ENCODE peak calls at places on chromosomes 16 and 17, in eight cellular contexts. One of them, this sample, is unnamed. For H3K9me3, the result is how much of the 10 kb centered on the place peaks cover.

GRCh38 chr17:2562162-2562858 is 31.1 kb upstream of the PAFAH1B1 start:
- DNase-seq in A549: no peak
- DNase-seq in cardiac muscle cell: no peak
- DNase-seq in body of pancreas: no peak
- DNase-seq in ovary: no peak
- DNase-seq in CD8-positive, alpha-beta T cell: no peak
- DNase-seq in osteoblast: no peak
- DNase-seq in iPS DF 6.9: no peak
- DNase-seq in this sample: no peak

GRCh38 chr16:4920826-4921225 is 16.1 kb downstream of the PPL start:
- DNase-seq in iPS DF 6.9: no peak
- DNase-seq in CD8-positive, alpha-beta T cell: no peak
- DNase-seq in cardiac muscle cell: no peak
- DNase-seq in osteoblast: peak
- DNase-seq in ovary: no peak
- DNase-seq in body of pancreas: no peak
- DNase-seq in A549: no peak
- DNase-seq in this sample: no peak

GRCh38 chr17:73228748-73229236 is 32.9 kb downstream of the CPSF4L start:
- DNase-seq in iPS DF 6.9: no peak
- DNase-seq in ovary: no peak
- DNase-seq in osteoblast: peak
- DNase-seq in cardiac muscle cell: no peak
- DNase-seq in CD8-positive, alpha-beta T cell: no peak
- DNase-seq in A549: peak
- DNase-seq in body of pancreas: peak
- DNase-seq in this sample: peak

GRCh38 chr16:56938664-56939513 is 6.9 kb downstream of the HERPUD1 start:
- DNase-seq in osteoblast: no peak
- DNase-seq in CD8-positive, alpha-beta T cell: no peak
- DNase-seq in ovary: no peak
- DNase-seq in iPS DF 6.9: no peak
- DNase-seq in A549: no peak
- DNase-seq in cardiac muscle cell: no peak
- DNase-seq in body of pancreas: no peak
- DNase-seq in this sample: no peak

GRCh38 chr17:79541451-79541850 is 69.4 kb downstream of the RBFOX3 start:
- DNase-seq in osteoblast: peak
- DNase-seq in iPS DF 6.9: no peak
- DNase-seq in A549: no peak
- DNase-seq in body of pancreas: no peak
- DNase-seq in CD8-positive, alpha-beta T cell: no peak
- DNase-seq in cardiac muscle cell: no peak
- DNase-seq in ovary: no peak
- DNase-seq in this sample: no peak

GRCh38 chr17:81040791-81041337 is 5.9 kb downstream of the BAIAP2 start:
- DNase-seq in cardiac muscle cell: no peak
- DNase-seq in body of pancreas: no peak
- DNase-seq in iPS DF 6.9: no peak
- DNase-seq in osteoblast: peak
- DNase-seq in A549: peak
- DNase-seq in ovary: peak
- DNase-seq in CD8-positive, alpha-beta T cell: no peak
- DNase-seq in this sample: no peak

GRCh38 chr17:17560975-17561374 is 30.5 kb downstream of the PEMT start:
- DNase-seq in A549: no peak
- DNase-seq in body of pancreas: no peak
- DNase-seq in cardiac muscle cell: no peak
- DNase-seq in iPS DF 6.9: no peak
- DNase-seq in CD8-positive, alpha-beta T cell: no peak
- DNase-seq in osteoblast: peak
- DNase-seq in ovary: no peak
- DNase-seq in this sample: no peak

GRCh38 chr16:82715833-82716232 is 89.1 kb downstream of the CDH13 start:
- DNase-seq in osteoblast: no peak
- DNase-seq in CD8-positive, alpha-beta T cell: no peak
- DNase-seq in cardiac muscle cell: peak
- DNase-seq in A549: no peak
- DNase-seq in body of pancreas: no peak
- DNase-seq in ovary: no peak
- DNase-seq in iPS DF 6.9: no peak
- DNase-seq in this sample: peak

GRCh38 chr16:68645494-68646388 is 631 bp downstream of the CDH3 start:
- DNase-seq in osteoblast: no peak
- DNase-seq in A549: no peak
- DNase-seq in ovary: peak
- DNase-seq in body of pancreas: peak
- DNase-seq in iPS DF 6.9: no peak
- DNase-seq in CD8-positive, alpha-beta T cell: no peak
- DNase-seq in cardiac muscle cell: peak
- DNase-seq in this sample: no peak

GRCh38 chr17:6365187-6365943 is 69.6 kb downstream of the AIPL1 start:
- DNase-seq in ovary: no peak
- DNase-seq in osteoblast: no peak
- DNase-seq in A549: peak
- DNase-seq in CD8-positive, alpha-beta T cell: no peak
- DNase-seq in cardiac muscle cell: no peak
- DNase-seq in iPS DF 6.9: no peak
- DNase-seq in body of pancreas: no peak
- DNase-seq in this sample: no peak

GRCh38 chr16:525520-526180 is 1.9 kb upstream of the CAPN15 start:
- DNase-seq in cardiac muscle cell: no peak
- DNase-seq in osteoblast: peak
- DNase-seq in ovary: peak
- DNase-seq in body of pancreas: peak
- DNase-seq in A549: peak
- DNase-seq in CD8-positive, alpha-beta T cell: no peak
- DNase-seq in iPS DF 6.9: no peak
- DNase-seq in this sample: no peak

GRCh38 chr16:1414532-1415265 is at the start of gene UNKL:
- DNase-seq in A549: no peak
- DNase-seq in osteoblast: peak
- DNase-seq in CD8-positive, alpha-beta T cell: peak
- DNase-seq in ovary: peak
- DNase-seq in iPS DF 6.9: no peak
- DNase-seq in body of pancreas: peak
- DNase-seq in cardiac muscle cell: peak
- DNase-seq in this sample: peak

GRCh38 chr16:64362193-64362592 is 759.7 kb downstream of the CDH11 start:
- DNase-seq in osteoblast: no peak
- DNase-seq in cardiac muscle cell: no peak
- DNase-seq in CD8-positive, alpha-beta T cell: no peak
- DNase-seq in body of pancreas: no peak
- DNase-seq in ovary: no peak
- DNase-seq in A549: no peak
- DNase-seq in iPS DF 6.9: no peak
- DNase-seq in this sample: no peak

GRCh38 chr17:74646231-74646630 is 22.7 kb upstream of the CD300E start:
- DNase-seq in osteoblast: no peak
- DNase-seq in body of pancreas: no peak
- DNase-seq in cardiac muscle cell: no peak
- DNase-seq in CD8-positive, alpha-beta T cell: no peak
- DNase-seq in ovary: no peak
- DNase-seq in iPS DF 6.9: no peak
- DNase-seq in A549: peak
- DNase-seq in this sample: no peak

DNA sequence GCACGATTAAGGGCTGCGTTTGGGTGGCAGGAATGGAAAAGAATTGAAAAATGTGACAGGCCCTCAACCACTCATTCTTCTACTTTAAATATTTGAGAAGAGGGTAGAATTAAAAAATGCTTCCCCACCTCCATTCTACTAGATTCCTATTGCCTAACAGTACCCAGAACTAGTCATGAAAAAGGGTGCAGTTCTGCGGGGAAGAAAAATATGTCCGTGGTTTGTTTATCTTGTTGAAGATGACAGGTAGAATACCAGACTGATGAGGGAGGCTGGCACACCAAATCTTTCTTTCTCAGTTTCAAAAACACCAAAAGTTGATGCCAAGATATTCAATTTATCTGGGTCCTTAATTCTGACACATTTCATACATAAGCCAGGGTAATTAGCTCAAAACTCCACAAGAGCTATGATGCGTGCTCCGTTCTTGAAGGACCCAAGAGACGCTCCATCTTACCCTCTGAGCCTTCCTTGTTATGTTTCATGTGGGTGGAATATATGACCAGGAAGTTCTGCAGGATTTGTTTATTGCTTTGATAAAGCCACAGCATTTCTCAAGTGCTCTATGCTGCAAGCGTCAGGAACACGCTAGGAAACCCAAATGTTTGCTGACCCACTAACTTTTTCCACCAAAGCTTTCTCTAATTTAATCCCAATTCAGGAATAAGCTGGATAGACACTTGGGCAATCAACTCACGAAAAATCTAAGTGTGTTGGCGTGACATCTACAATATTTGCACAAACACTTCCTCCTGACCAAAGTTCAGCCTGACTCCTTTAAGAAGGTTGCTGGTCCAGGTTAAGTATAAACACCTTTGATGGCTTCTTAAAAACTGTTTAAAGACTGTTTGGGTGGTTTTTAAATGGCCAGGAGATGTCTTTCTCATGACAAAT is 20.6 kb upstream of the GAN start:
- DNase-seq in body of pancreas: no peak
- DNase-seq in ovary: no peak
- DNase-seq in osteoblast: peak
- DNase-seq in cardiac muscle cell: no peak
- DNase-seq in CD8-positive, alpha-beta T cell: no peak
- DNase-seq in iPS DF 6.9: no peak
- DNase-seq in A549: no peak
- DNase-seq in this sample: no peak
- H3K9me3 ChIP-seq in body of pancreas: under half
- H3K9me3 ChIP-seq in ovary: under half
- H3K9me3 ChIP-seq in osteoblast: under half
- H3K9me3 ChIP-seq in cardiac muscle cell: under half
- H3K9me3 ChIP-seq in CD8-positive, alpha-beta T cell: under half
- H3K9me3 ChIP-seq in iPS DF 6.9: under half
- H3K9me3 ChIP-seq in A549: under half
- H3K9me3 ChIP-seq in this sample: under half

GRCh38 chr17:45144199-45145034 is 3.9 kb upstream of the HEXIM1 start:
- DNase-seq in iPS DF 6.9: no peak
- DNase-seq in osteoblast: peak
- DNase-seq in ovary: peak
- DNase-seq in cardiac muscle cell: no peak
- DNase-seq in A549: no peak
- DNase-seq in body of pancreas: peak
- DNase-seq in CD8-positive, alpha-beta T cell: no peak
- DNase-seq in this sample: peak

GRCh38 chr17:45143767-45144198 is 4.5 kb upstream of the HEXIM1 start:
- DNase-seq in body of pancreas: peak
- DNase-seq in iPS DF 6.9: no peak
- DNase-seq in CD8-positive, alpha-beta T cell: no peak
- DNase-seq in A549: no peak
- DNase-seq in osteoblast: peak
- DNase-seq in cardiac muscle cell: no peak
- DNase-seq in ovary: peak
- DNase-seq in this sample: peak

GRCh38 chr17:45146166-45146565 is 2.1 kb upstream of the HEXIM1 start:
- DNase-seq in osteoblast: peak
- DNase-seq in cardiac muscle cell: no peak
- DNase-seq in body of pancreas: no peak
- DNase-seq in A549: no peak
- DNase-seq in iPS DF 6.9: no peak
- DNase-seq in CD8-positive, alpha-beta T cell: no peak
- DNase-seq in ovary: peak
- DNase-seq in this sample: no peak

GRCh38 chr17:45145035-45145389 is 3.3 kb upstream of the HEXIM1 start:
- DNase-seq in cardiac muscle cell: no peak
- DNase-seq in ovary: no peak
- DNase-seq in CD8-positive, alpha-beta T cell: no peak
- DNase-seq in A549: no peak
- DNase-seq in body of pancreas: no peak
- DNase-seq in iPS DF 6.9: no peak
- DNase-seq in osteoblast: no peak
- DNase-seq in this sample: no peak

DNA sequence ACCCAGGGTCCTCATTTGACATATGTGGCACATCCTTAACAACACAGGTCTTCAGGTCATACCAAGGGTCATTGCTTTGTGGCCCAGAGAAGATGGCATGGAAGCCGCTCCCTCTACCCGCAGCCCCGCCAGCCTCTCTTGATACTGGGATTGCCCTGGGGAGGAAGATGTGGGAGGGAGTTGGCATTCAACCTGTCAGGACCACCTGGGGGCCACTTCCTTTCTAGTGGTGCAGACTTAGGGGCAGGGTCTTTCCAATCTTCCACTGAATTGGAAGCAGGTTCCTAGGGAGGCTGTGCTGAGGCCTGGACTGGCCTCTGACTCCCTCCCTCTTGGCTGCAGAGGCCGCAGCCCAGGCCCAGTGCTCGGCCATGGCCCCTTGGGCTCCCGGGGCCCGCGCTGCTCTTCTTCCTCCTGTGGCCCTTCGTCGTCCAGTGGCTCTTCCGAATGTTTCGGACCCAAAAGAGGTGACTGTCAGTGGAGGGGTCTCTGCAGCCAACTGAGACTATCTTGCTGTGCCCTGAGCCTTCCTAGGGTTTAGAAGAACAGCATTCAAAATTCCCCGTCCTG is 5.1 kb upstream of the HEXIM1 start:
- DNase-seq in iPS DF 6.9: no peak
- DNase-seq in cardiac muscle cell: no peak
- DNase-seq in osteoblast: no peak
- DNase-seq in ovary: peak
- DNase-seq in body of pancreas: no peak
- DNase-seq in A549: no peak
- DNase-seq in CD8-positive, alpha-beta T cell: no peak
- DNase-seq in this sample: no peak
- H3K4me3 ChIP-seq in iPS DF 6.9: peak
- H3K4me3 ChIP-seq in cardiac muscle cell: no peak
- H3K4me3 ChIP-seq in osteoblast: peak
- H3K4me3 ChIP-seq in ovary: peak
- H3K4me3 ChIP-seq in body of pancreas: no peak
- H3K4me3 ChIP-seq in A549: no peak
- H3K4me3 ChIP-seq in CD8-positive, alpha-beta T cell: no peak
- H3K4me3 ChIP-seq in this sample: peak

DNA sequence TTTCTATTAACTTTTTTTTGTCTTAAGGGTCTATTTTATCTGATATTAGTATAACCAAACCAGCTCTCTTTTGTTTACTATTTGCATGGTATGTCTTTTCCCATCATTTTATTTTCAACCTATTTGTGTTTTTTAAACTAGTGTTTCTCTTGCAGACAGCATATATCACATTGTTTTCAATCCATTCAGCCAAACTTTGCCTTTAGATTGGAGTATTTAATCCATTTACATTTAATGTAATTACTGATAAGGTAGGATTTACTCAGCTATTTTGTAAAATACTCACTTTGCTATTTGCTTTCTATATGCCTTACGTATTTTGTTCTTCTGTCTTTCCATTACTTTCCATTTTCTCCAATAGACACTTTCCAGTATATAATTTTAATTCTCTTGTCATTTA is 108.0 kb upstream of the NACA2 start:
- DNase-seq in body of pancreas: no peak
- DNase-seq in CD8-positive, alpha-beta T cell: no peak
- DNase-seq in ovary: no peak
- DNase-seq in osteoblast: no peak
- DNase-seq in A549: no peak
- DNase-seq in cardiac muscle cell: no peak
- DNase-seq in iPS DF 6.9: no peak
- DNase-seq in this sample: no peak
- H3K9me3 ChIP-seq in body of pancreas: under half
- H3K9me3 ChIP-seq in CD8-positive, alpha-beta T cell: under half
- H3K9me3 ChIP-seq in ovary: under half
- H3K9me3 ChIP-seq in osteoblast: under half
- H3K9me3 ChIP-seq in A549: under half
- H3K9me3 ChIP-seq in cardiac muscle cell: under half
- H3K9me3 ChIP-seq in iPS DF 6.9: under half
- H3K9me3 ChIP-seq in this sample: half or more

GRCh38 chr17:32197987-32198386 is 55.7 kb downstream of the RHOT1 start:
- DNase-seq in cardiac muscle cell: no peak
- DNase-seq in iPS DF 6.9: no peak
- DNase-seq in CD8-positive, alpha-beta T cell: no peak
- DNase-seq in A549: no peak
- DNase-seq in osteoblast: no peak
- DNase-seq in body of pancreas: no peak
- DNase-seq in ovary: no peak
- DNase-seq in this sample: no peak
- H3K4me3 ChIP-seq in cardiac muscle cell: no peak
- H3K4me3 ChIP-seq in iPS DF 6.9: no peak
- H3K4me3 ChIP-seq in CD8-positive, alpha-beta T cell: no peak
- H3K4me3 ChIP-seq in A549: no peak
- H3K4me3 ChIP-seq in osteoblast: no peak
- H3K4me3 ChIP-seq in body of pancreas: no peak
- H3K4me3 ChIP-seq in ovary: no peak
- H3K4me3 ChIP-seq in this sample: no peak